ENCODE peak calls at places on chromosomes 13 and 19, in four cellular contexts. One of them, this sample, is unnamed.

GRCh38 chr19:45038931-45039893 is at the start of gene CLASRP:
- DNase-seq in activated T-cell treated with anti-CD3 and anti-CD28 coated beads for 1 hour: peak
- DNase-seq in RWPE1: peak
- DNase-seq in activated CD8-positive, alpha-beta T cell treated with anti-CD3 and anti-CD28 coated beads for 36 hours: peak
- DNase-seq in this sample: peak

GRCh38 chr19:40762754-40763153 is 11.8 kb downstream of the SNRPA start:
- DNase-seq in activated T-cell treated with anti-CD3 and anti-CD28 coated beads for 1 hour: no peak
- DNase-seq in activated CD8-positive, alpha-beta T cell treated with anti-CD3 and anti-CD28 coated beads for 36 hours: peak
- DNase-seq in RWPE1: no peak
- DNase-seq in this sample: no peak

GRCh38 chr19:2494447-2495129 is 18.7 kb downstream of the GADD45B start:
- DNase-seq in RWPE1: peak
- DNase-seq in activated T-cell treated with anti-CD3 and anti-CD28 coated beads for 1 hour: peak
- DNase-seq in activated CD8-positive, alpha-beta T cell treated with anti-CD3 and anti-CD28 coated beads for 36 hours: peak
- DNase-seq in this sample: peak

GRCh38 chr13:38564751-38565150 is 122.1 kb upstream of the FREM2 start:
- DNase-seq in activated CD8-positive, alpha-beta T cell treated with anti-CD3 and anti-CD28 coated beads for 36 hours: no peak
- DNase-seq in activated T-cell treated with anti-CD3 and anti-CD28 coated beads for 1 hour: no peak
- DNase-seq in RWPE1: no peak
- DNase-seq in this sample: no peak

GRCh38 chr13:75452564-75452963 is 29.4 kb downstream of the TBC1D4 start:
- DNase-seq in activated CD8-positive, alpha-beta T cell treated with anti-CD3 and anti-CD28 coated beads for 36 hours: no peak
- DNase-seq in activated T-cell treated with anti-CD3 and anti-CD28 coated beads for 1 hour: no peak
- DNase-seq in RWPE1: peak
- DNase-seq in this sample: peak

GRCh38 chr19:24048261-24048660 is 38.7 kb upstream of the ZNF254 start:
- DNase-seq in activated CD8-positive, alpha-beta T cell treated with anti-CD3 and anti-CD28 coated beads for 36 hours: no peak
- DNase-seq in activated T-cell treated with anti-CD3 and anti-CD28 coated beads for 1 hour: no peak
- DNase-seq in RWPE1: no peak
- DNase-seq in this sample: no peak

GRCh38 chr19:21505459-21506393 is at the start of gene ZNF429:
- DNase-seq in activated T-cell treated with anti-CD3 and anti-CD28 coated beads for 1 hour: peak
- DNase-seq in activated CD8-positive, alpha-beta T cell treated with anti-CD3 and anti-CD28 coated beads for 36 hours: peak
- DNase-seq in RWPE1: peak
- DNase-seq in this sample: peak

GRCh38 chr13:26010487-26011207 is 41.2 kb downstream of the SHISA2 start:
- DNase-seq in activated CD8-positive, alpha-beta T cell treated with anti-CD3 and anti-CD28 coated beads for 36 hours: no peak
- DNase-seq in RWPE1: no peak
- DNase-seq in activated T-cell treated with anti-CD3 and anti-CD28 coated beads for 1 hour: no peak
- DNase-seq in this sample: no peak

GRCh38 chr13:25948910-25949309 is 102.9 kb downstream of the SHISA2 start:
- DNase-seq in activated T-cell treated with anti-CD3 and anti-CD28 coated beads for 1 hour: no peak
- DNase-seq in activated CD8-positive, alpha-beta T cell treated with anti-CD3 and anti-CD28 coated beads for 36 hours: no peak
- DNase-seq in RWPE1: no peak
- DNase-seq in this sample: no peak

GRCh38 chr13:113754691-113755090 is 4.3 kb upstream of the TMEM255B start:
- DNase-seq in activated CD8-positive, alpha-beta T cell treated with anti-CD3 and anti-CD28 coated beads for 36 hours: no peak
- DNase-seq in RWPE1: no peak
- DNase-seq in activated T-cell treated with anti-CD3 and anti-CD28 coated beads for 1 hour: no peak
- DNase-seq in this sample: no peak

GRCh38 chr13:94351292-94352000 is 128.0 kb downstream of the DCT start:
- DNase-seq in activated T-cell treated with anti-CD3 and anti-CD28 coated beads for 1 hour: no peak
- DNase-seq in activated CD8-positive, alpha-beta T cell treated with anti-CD3 and anti-CD28 coated beads for 36 hours: peak
- DNase-seq in RWPE1: no peak
- DNase-seq in this sample: no peak

GRCh38 chr19:4713384-4713951 is 10.2 kb downstream of the DPP9 start:
- DNase-seq in RWPE1: peak
- DNase-seq in activated CD8-positive, alpha-beta T cell treated with anti-CD3 and anti-CD28 coated beads for 36 hours: no peak
- DNase-seq in activated T-cell treated with anti-CD3 and anti-CD28 coated beads for 1 hour: no peak
- DNase-seq in this sample: peak

GRCh38 chr19:5206751-5207075 is 133.9 kb downstream of the PTPRS start:
- DNase-seq in activated CD8-positive, alpha-beta T cell treated with anti-CD3 and anti-CD28 coated beads for 36 hours: no peak
- DNase-seq in activated T-cell treated with anti-CD3 and anti-CD28 coated beads for 1 hour: no peak
- DNase-seq in RWPE1: no peak
- DNase-seq in this sample: no peak

This sample was measured in MCF 10A.